ENCODE peak calls at places on chromosomes 4 and X, in four cellular contexts. G, C, E and D are unnamed samples.

GRCh38 chr4:133624744-133625143 is 475.6 kb downstream of the PCDH10 start:
- DNase-seq in E (no peak), G (no peak), C (no peak), D (peak; percentile 48)

GRCh38 chr4:158170691-158171455 is 2.0 kb downstream of the GASK1B start:
- DNase-seq in G (no peak), E (no peak), C (no peak), D (peak; percentile 7)

GRCh38 chrX:48945517-48946348 is 11.7 kb downstream of the OTUD5 start:
- DNase-seq in E (no peak), C (peak; percentile 3), G (peak; percentile 49), D (peak; percentile 61)

GRCh38 chr4:107906458-107907100 is 24.8 kb upstream of the CYP2U1 start:
- DNase-seq in E (no peak), G (no peak), C (no peak), D (no peak)

GRCh38 chrX:41621236-41621651 is 67.5 kb upstream of the GPR34 start:
- DNase-seq in E (no peak), C (no peak), G (no peak), D (no peak)

GRCh38 chr4:2015008-2015407 is 6.2 kb upstream of the NELFA start:
- DNase-seq in C (no peak), G (no peak), E (no peak), D (no peak)

GRCh38 chr4:7134737-7135388 is 57.5 kb upstream of the SORCS2 start:
- DNase-seq in G (no peak), E (no peak), C (no peak), D (peak; percentile 41)

GRCh38 chr4:48033825-48034413 is 17.3 kb downstream of the NIPAL1 start:
- DNase-seq in E (no peak), G (peak; percentile 42), C (no peak), D (peak; percentile 27)

GRCh38 chr4:139015948-139016451 is 419 bp downstream of the NOCT start:
- DNase-seq in E (no peak), G (peak; percentile 27), C (peak; percentile 45), D (peak; percentile 59)

GRCh38 chr4:1403591-1404572 is 2.4 kb downstream of the NKX1-1 start:
- DNase-seq in C (no peak), E (no peak), G (no peak), D (no peak)

GRCh38 chrX:51456814-51457213 is 39.6 kb downstream of the NUDT11 start:
- DNase-seq in C (no peak), E (no peak), G (no peak), D (no peak)

GRCh38 chr4:8769645-8770517 is 101.8 kb downstream of the HMX1 start:
- DNase-seq in C (no peak), G (no peak), E (no peak), D (no peak)

GRCh38 chr4:37827030-37827705 is 682 bp downstream of the PGM2 start:
- DNase-seq in E (no peak), G (no peak), C (no peak), D (no peak)

GRCh38 chr4:41933997-41934812 is 1.0 kb upstream of the TMEM33 start:
- DNase-seq in C (no peak), E (no peak), G (no peak), D (no peak)